ENCODE peak calls at places on chromosomes 12 and 14, in six cellular contexts. X, E, Z, J, V and L are unnamed samples.

GRCh38 chr14:27553820-27554219 is 956.0 kb upstream of the NOVA1 start:
- DNase-seq in Z (peak; percentile 6), V (no peak), E (no peak), J (no peak), X (no peak), L (peak; percentile 3)

GRCh38 chr12:95622879-95623278 is 71.6 kb upstream of the USP44 start:
- DNase-seq in Z (no peak), X (no peak), E (no peak), J (no peak), V (no peak), L (no peak)

GRCh38 chr12:14384783-14385638 is 19.5 kb downstream of the ATF7IP start:
- DNase-seq in V (no peak), X (peak; percentile 40), E (peak; percentile 61), Z (peak; percentile 97), J (peak; percentile 93), L (peak; percentile 82)

GRCh38 chr14:53183071-53183470 is 29.9 kb upstream of the DDHD1 start:
- DNase-seq in E (no peak), Z (no peak), J (no peak), X (no peak), V (no peak), L (no peak)

GRCh38 chr14:77139540-77140342 is 1.9 kb downstream of the ZDHHC22 start:
- DNase-seq in Z (no peak), V (peak; percentile 47), X (peak; percentile 38), E (peak; percentile 71), J (no peak), L (no peak)

GRCh38 chr14:50308363-50308762 is 3.7 kb downstream of the L2HGDH start:
- DNase-seq in X (no peak), V (no peak), E (no peak), J (no peak), Z (peak; percentile 8), L (no peak)

GRCh38 chr12:14993537-14994266 is 20.9 kb downstream of the PDE6H start:
- DNase-seq in X (peak; percentile 30), V (no peak), E (no peak), Z (peak; percentile 36), J (peak; percentile 80), L (no peak)

GRCh38 chr14:42374332-42374731 is 767.7 kb downstream of the LRFN5 start:
- DNase-seq in V (no peak), E (no peak), X (no peak), J (no peak), Z (peak; percentile 3), L (no peak)

GRCh38 chr12:68319988-68320623 is 12.1 kb downstream of the MDM1 start:
- DNase-seq in J (no peak), E (no peak), V (no peak), X (no peak), Z (peak; percentile 51), L (no peak)

GRCh38 chr12:113391145-113391544 is 12.5 kb downstream of the SDS start:
- DNase-seq in J (no peak), X (no peak), Z (no peak), V (no peak), E (no peak), L (no peak)

GRCh38 chr14:29754134-29754533 is 173.5 kb downstream of the PRKD1 start:
- DNase-seq in V (no peak), Z (no peak), E (no peak), J (no peak), X (no peak), L (no peak)

GRCh38 chr12:83472350-83472749 is 785.6 kb downstream of the TMTC2 start:
- DNase-seq in E (no peak), X (no peak), Z (no peak), V (no peak), J (no peak), L (no peak)

GRCh38 chr14:101509730-101510371 is 51.4 kb upstream of the DIO3 start:
- DNase-seq in J (no peak), E (no peak), X (no peak), Z (no peak), V (peak; percentile 7), L (no peak)

GRCh38 chr12:122944588-122944987 is 21.7 kb downstream of the ABCB9 start:
- DNase-seq in X (no peak), V (peak; percentile 46), J (no peak), E (no peak), Z (peak; percentile 58), L (peak; percentile 71)

GRCh38 chr14:56889705-56890104 is 79.4 kb upstream of the OTX2 start:
- DNase-seq in E (no peak), Z (no peak), V (no peak), J (no peak), X (no peak), L (no peak)

GRCh38 chr12:128755565-128755964 is 68.2 kb downstream of the SLC15A4 start:
- DNase-seq in J (no peak), X (no peak), V (no peak), E (no peak), Z (no peak), L (peak; percentile 3)

GRCh38 chr14:82159624-82160023 is 626.0 kb upstream of the SEL1L start:
- DNase-seq in E (no peak), V (no peak), X (no peak), Z (no peak), J (no peak), L (peak; percentile 82)

GRCh38 chr12:7219599-7220243 is 30.2 kb downstream of the PEX5 start:
- DNase-seq in J (peak; percentile 76), Z (peak; percentile 64), X (peak; percentile 79), E (peak; percentile 60), V (no peak), L (peak; percentile 55)

GRCh38 chr12:1594045-1594294 is 411 bp downstream of the FBXL14 start:
- DNase-seq in Z (peak; percentile 65), E (peak; percentile 78), X (no peak), J (no peak), V (no peak), L (peak; percentile 40)

GRCh38 chr14:103879570-103880333 is 32.4 kb upstream of the PPP1R13B start:
- DNase-seq in J (no peak), X (no peak), V (peak; percentile 90), E (no peak), Z (no peak), L (no peak)

GRCh38 chr12:89225401-89225800 is 126.9 kb downstream of the DUSP6 start:
- DNase-seq in V (no peak), J (peak; percentile 45), E (peak; percentile 15), X (peak; percentile 63), Z (peak; percentile 76), L (peak; percentile 92)

GRCh38 chr12:50597200-50598195 is 92.7 kb downstream of the DIP2B start:
- DNase-seq in X (peak; percentile 52), Z (peak; percentile 77), V (no peak), E (peak; percentile 69), J (peak; percentile 83), L (peak; percentile 76)

GRCh38 chr12:77723308-77723707 is 107.4 kb upstream of the NAV3 start:
- DNase-seq in J (no peak), V (no peak), X (no peak), Z (no peak), E (no peak), L (peak; percentile 62)

GRCh38 chr12:48999371-49000131 is at the start of gene DDN:
- DNase-seq in E (peak; percentile 81), Z (peak; percentile 47), X (peak; percentile 56), J (peak; percentile 54), V (no peak), L (no peak)

DNA sequence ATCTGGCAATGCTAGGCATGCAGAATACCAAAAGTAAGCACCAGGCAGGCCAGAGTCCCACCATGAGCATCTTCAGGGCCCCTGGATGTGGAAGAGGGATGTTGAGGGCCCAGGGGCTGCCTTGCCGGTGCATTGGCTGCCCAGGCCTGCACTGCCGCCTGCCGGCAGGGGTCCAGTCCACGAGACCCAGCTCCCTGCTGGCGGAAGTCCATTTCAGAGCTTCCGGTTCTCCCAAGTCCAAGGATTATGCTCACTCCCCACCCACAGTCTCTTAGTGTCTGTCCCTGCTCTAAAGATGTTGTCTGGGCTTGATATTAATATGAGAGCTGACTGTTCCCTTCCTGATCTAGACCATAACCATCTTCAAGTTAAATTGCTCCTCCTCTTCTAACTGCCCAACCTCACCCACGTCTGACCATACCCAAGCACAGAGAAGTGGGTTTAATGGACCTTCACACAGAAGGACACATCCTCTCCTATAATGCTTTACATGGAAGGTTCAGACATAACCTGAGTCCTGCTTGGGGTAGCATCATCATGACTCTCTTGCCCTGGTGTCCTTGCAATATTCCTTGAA is 117.4 kb downstream of the DAD1 start:
- DNase-seq in J (peak; percentile 49), E (no peak), V (peak; percentile 63), Z (peak; percentile 65), X (no peak), L (no peak)
- TF ChIP-seq CTCF in J (peak; percentile 94), E (peak; percentile 61), V (no peak), Z (peak; percentile 71), X (no peak), L (peak; percentile 69)

GRCh38 chr14:69153848-69154208 is 909 bp upstream of the DCAF5 start:
- DNase-seq in E (no peak), Z (no peak), J (no peak), X (no peak), V (peak; percentile 34), L (no peak)

GRCh38 chr14:69152944-69153847 is at the start of gene DCAF5:
- DNase-seq in Z (peak; percentile 96), J (peak; percentile 91), E (peak; percentile 98), X (peak; percentile 92), V (peak; percentile 95), L (peak; percentile 69)

GRCh38 chr14:69156224-69156623 is 3.3 kb upstream of the DCAF5 start:
- DNase-seq in J (no peak), Z (no peak), E (no peak), X (no peak), V (no peak), L (no peak)

GRCh38 chr14:69152181-69152943 is 557 bp downstream of the DCAF5 start:
- DNase-seq in J (no peak), E (peak; percentile 32), Z (peak; percentile 52), X (peak; percentile 51), V (peak; percentile 53), L (no peak)

GRCh38 chr14:69154779-69155178 is 1.9 kb upstream of the DCAF5 start:
- DNase-seq in E (no peak), Z (no peak), J (peak; percentile 17), X (peak; percentile 6), V (no peak), L (peak; percentile 15)
- TF ChIP-seq CTCF in E (no peak), Z (no peak), J (peak; percentile 20), X (no peak), V (no peak), L (no peak)

GRCh38 chr14:89954045-89955021 is at the start of gene EFCAB11:
- DNase-seq in X (peak; percentile 92), Z (peak; percentile 99), E (peak; percentile 93), J (peak; percentile 98), V (peak; percentile 96), L (peak; percentile 94)
- TF ChIP-seq CTCF in X (no peak), Z (peak; percentile 6), E (peak; percentile 12), J (peak; percentile 24), V (no peak), L (peak; percentile 49)

GRCh38 chr14:61491224-61491623 is 169.8 kb downstream of the PRKCH start:
- DNase-seq in V (no peak), X (no peak), E (no peak), Z (no peak), J (no peak), L (no peak)

GRCh38 chr14:61493239-61493638 is 171.9 kb downstream of the PRKCH start:
- DNase-seq in Z (peak; percentile 89), X (no peak), J (peak; percentile 83), V (no peak), E (no peak), L (peak; percentile 73)

GRCh38 chr14:61491876-61492440 is 170.6 kb downstream of the PRKCH start:
- DNase-seq in J (no peak), Z (no peak), X (no peak), V (no peak), E (no peak), L (no peak)

GRCh38 chr14:61493996-61494395 is 172.6 kb downstream of the PRKCH start:
- DNase-seq in E (no peak), V (no peak), Z (no peak), J (no peak), X (no peak), L (no peak)

GRCh38 chr14:61492474-61492873 is 171.1 kb downstream of the PRKCH start:
- DNase-seq in Z (no peak), X (no peak), V (no peak), J (no peak), E (no peak), L (no peak)
- TF ChIP-seq CTCF in Z (no peak), X (no peak), V (no peak), J (peak; percentile 11), E (no peak), L (no peak)